ENCODE peak calls at places on chromosomes 4 and X, in six cellular contexts. I is aorta, L is adipocyte, W is cardiac muscle cell, R is esophagus squamous epithelium, H is transverse colon. Z is an unnamed sample. For H3K4me1, the result is how much of the 10 kb centered on the place peaks cover.

GRCh38 chrX:150692837-150693781 is at the start of gene MTMR1:
- DNase-seq in R (no peak), I (peak), H (peak), W (no peak), L (peak), Z (peak)

GRCh38 chr4:95318483-95318882 is 230.3 kb downstream of the UNC5C start:
- DNase-seq in I (no peak), H (no peak), R (no peak), W (no peak), L (peak), Z (no peak)

GRCh38 chrX:48540015-48540350 is 469 bp downstream of the TBC1D25 start:
- DNase-seq in R (no peak), H (peak), L (peak), W (peak), I (no peak), Z (peak)

GRCh38 chr4:6071959-6072720 is 53.9 kb upstream of the C4orf50 start:
- DNase-seq in L (no peak), H (no peak), I (peak), R (no peak), W (no peak), Z (no peak)

GRCh38 chrX:132044953-132045352 is 21.9 kb downstream of the STK26 start:
- DNase-seq in W (peak), H (no peak), R (no peak), L (no peak), I (no peak), Z (no peak)

GRCh38 chr4:7371122-7371941 is 63.4 kb downstream of the PSAPL1 start:
- DNase-seq in I (peak), W (peak), H (no peak), L (peak), R (no peak), Z (no peak)

GRCh38 chrX:72029473-72030411 is 102.0 kb downstream of the RTL5 start:
- DNase-seq in R (no peak), H (no peak), W (peak), L (peak), I (peak), Z (peak)

GRCh38 chr4:38241541-38241940 is 281.3 kb downstream of the PTTG2 start:
- DNase-seq in L (peak), W (no peak), R (no peak), H (no peak), I (no peak), Z (no peak)

GRCh38 chr4:154574311-154574710 is 11.5 kb downstream of the FGB start:
- DNase-seq in L (no peak), R (no peak), W (no peak), I (no peak), H (no peak), Z (no peak)

GRCh38 chr4:39542633-39543393 is 15.6 kb upstream of the UGDH start:
- DNase-seq in R (no peak), H (no peak), L (no peak), I (no peak), W (no peak), Z (no peak)

GRCh38 chrX:15146515-15146914 is 123.4 kb downstream of the ASB9 start:
- DNase-seq in L (peak), I (no peak), H (peak), W (peak), R (no peak), Z (peak)

GRCh38 chr4:39933689-39934590 is 43.8 kb downstream of the PDS5A start:
- DNase-seq in H (no peak), L (peak), R (no peak), W (peak), I (no peak), Z (no peak)

GRCh38 chr4:99855677-99856076 is 38.5 kb downstream of the LAMTOR3 start:
- DNase-seq in W (peak), R (no peak), I (no peak), H (no peak), L (no peak), Z (no peak)

GRCh38 chr4:182645511-182645910 is 271.7 kb downstream of the DCTD start:
- DNase-seq in R (no peak), H (no peak), I (no peak), W (no peak), L (no peak), Z (no peak)

GRCh38 chr4:119731146-119731742 is 102.6 kb upstream of the PDE5A start:
- DNase-seq in I (no peak), L (peak), W (peak), H (no peak), R (no peak), Z (no peak)

GRCh38 chr4:81905966-81906365 is 434.3 kb upstream of the RASGEF1B start:
- DNase-seq in R (no peak), L (no peak), H (no peak), I (no peak), W (no peak), Z (no peak)

GRCh38 chrX:51144828-51145442 is 187.7 kb upstream of the NUDT10 start:
- DNase-seq in I (no peak), R (no peak), L (peak), W (peak), H (no peak), Z (peak)

GRCh38 chrX:4043951-4044350 is 330.5 kb upstream of the PRKX start:
- DNase-seq in H (no peak), I (no peak), W (no peak), L (no peak), R (no peak), Z (no peak)

GRCh38 chr4:154928640-154929257 is 147.7 kb downstream of the RBM46 start:
- DNase-seq in I (no peak), W (peak), L (peak), H (no peak), R (no peak), Z (no peak)

GRCh38 chr4:94508256-94508655 is 56.5 kb downstream of the PDLIM5 start:
- DNase-seq in I (no peak), R (no peak), L (no peak), H (no peak), W (peak), Z (no peak)

GRCh38 chrX:16838202-16839066 is 31.7 kb downstream of the RBBP7 start:
- DNase-seq in I (no peak), L (peak), H (peak), R (no peak), W (peak), Z (no peak)

GRCh38 chrX:63929608-63930007 is 144.6 kb upstream of the ARHGEF9 start:
- DNase-seq in H (no peak), L (no peak), R (no peak), W (no peak), I (no peak), Z (no peak)

GRCh38 chr4:68498413-68499007 is 51.2 kb downstream of the TMPRSS11E start:
- DNase-seq in L (peak), R (no peak), W (peak), H (peak), I (no peak), Z (peak)

GRCh38 chrX:87160435-87161010 is 357.1 kb upstream of the KLHL4 start:
- DNase-seq in H (no peak), L (no peak), R (no peak), W (no peak), I (no peak), Z (no peak)

GRCh38 chr4:139763668-139764067 is 98.0 kb downstream of the MGST2 start:
- DNase-seq in H (no peak), R (no peak), W (no peak), L (no peak), I (no peak), Z (no peak)

GRCh38 chrX:37677243-37677642 is 8.3 kb upstream of the XK start:
- DNase-seq in W (no peak), H (no peak), L (no peak), I (no peak), R (no peak), Z (no peak)

GRCh38 chr4:159747983-159748382 is 645.1 kb downstream of the RAPGEF2 start:
- DNase-seq in H (no peak), R (no peak), W (no peak), I (peak), L (no peak), Z (no peak)

GRCh38 chr4:151801547-151802516 is 41.0 kb upstream of the GATB start:
- DNase-seq in H (peak), W (peak), I (no peak), L (peak), R (no peak), Z (peak)

GRCh38 chr4:112895785-112896184 is 153.7 kb upstream of the ANK2 start:
- DNase-seq in L (no peak), I (no peak), H (no peak), R (no peak), W (no peak), Z (no peak)

GRCh38 chr4:17109126-17109525 is 210.7 kb upstream of the LDB2 start:
- DNase-seq in I (no peak), H (no peak), L (peak), W (no peak), R (no peak), Z (no peak)

GRCh38 chr4:86633854-86634253 is 39.7 kb downstream of the PTPN13 start:
- DNase-seq in W (no peak), H (no peak), I (no peak), L (peak), R (no peak), Z (no peak)

GRCh38 chrX:2894885-2895292 is 34.2 kb downstream of the ARSD start:
- DNase-seq in H (peak), I (no peak), L (peak), R (no peak), W (peak), Z (peak)

GRCh38 chr4:52368895-52369294 is 290.2 kb downstream of the USP46 start:
- DNase-seq in L (no peak), R (no peak), W (no peak), I (no peak), H (no peak), Z (no peak)

GRCh38 chrX:119686087-119686639 is 6.8 kb downstream of the SEPTIN6 start:
- DNase-seq in R (no peak), I (no peak), L (peak), H (peak), W (peak), Z (no peak)

GRCh38 chrX:574830-575229 is 55.8 kb upstream of the SHOX start:
- DNase-seq in I (peak), H (no peak), W (no peak), L (no peak), R (no peak), Z (no peak)

GRCh38 chr4:150173420-150173819 is 95.2 kb downstream of the DCLK2 start:
- DNase-seq in L (no peak), W (no peak), I (no peak), H (no peak), R (no peak), Z (no peak)

GRCh38 chr4:184987493-184988031 is 30.7 kb upstream of the HELT start:
- DNase-seq in H (no peak), I (peak), L (no peak), W (no peak), R (no peak), Z (no peak)

GRCh38 chr4:104756837-104757236 is 262.1 kb upstream of the CXXC4 start:
- DNase-seq in L (no peak), W (no peak), I (no peak), H (no peak), R (no peak), Z (no peak)

GRCh38 chr4:107213410-107213809 is 177.3 kb upstream of the DKK2 start:
- DNase-seq in L (peak), R (no peak), W (no peak), I (no peak), H (no peak), Z (no peak)

GRCh38 chrX:16305187-16305586 is 137.9 kb downstream of the MAGEB17 start:
- DNase-seq in W (no peak), R (no peak), I (no peak), L (no peak), H (no peak), Z (no peak)

DNA sequence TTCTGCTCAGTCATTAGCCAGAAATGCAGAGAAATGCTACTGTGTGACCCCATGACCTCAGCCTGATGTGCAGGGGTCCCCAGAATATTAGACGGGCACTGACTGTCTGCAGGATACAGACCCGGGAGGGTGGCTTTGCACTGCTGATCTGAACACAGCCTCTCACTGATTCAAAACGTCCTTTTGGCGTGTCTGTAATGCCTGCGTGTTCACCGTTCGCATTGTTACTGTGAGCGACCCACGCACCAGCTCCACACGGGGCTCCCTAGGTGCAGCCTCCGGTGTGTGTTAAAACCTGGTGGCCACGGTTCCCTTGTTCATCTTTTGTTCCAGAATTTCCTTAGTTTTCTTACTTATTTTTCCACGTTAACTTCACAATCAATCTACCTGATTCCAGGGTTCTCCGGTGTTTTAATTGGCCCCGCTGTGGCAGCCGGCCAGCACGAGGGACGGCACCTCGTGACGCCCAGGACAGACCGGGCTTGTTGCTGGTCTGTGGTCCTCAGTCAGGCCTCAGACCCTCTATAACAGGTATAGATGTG is 32.0 kb upstream of the SPON2 start:
- DNase-seq in R (no peak), L (no peak), I (peak), W (no peak), H (peak), Z (no peak)
- H3K4me1 ChIP-seq in R (half or more), L (under half), I (under half), W (under half), H (half or more), Z (under half)

GRCh38 chrX:45806410-45807121 is 605.9 kb upstream of the DIPK2B start:
- DNase-seq in R (no peak), H (no peak), L (peak), W (peak), I (no peak), Z (no peak)

GRCh38 chrX:45811307-45811706 is 610.6 kb upstream of the DIPK2B start:
- DNase-seq in H (no peak), R (no peak), I (no peak), W (no peak), L (no peak), Z (no peak)

GRCh38 chrX:45803383-45803921 is 602.8 kb upstream of the DIPK2B start:
- DNase-seq in W (peak), I (no peak), L (peak), H (no peak), R (no peak), Z (peak)

GRCh38 chrX:45807572-45808425 is 607.1 kb upstream of the DIPK2B start:
- DNase-seq in W (peak), L (peak), I (no peak), R (no peak), H (no peak), Z (peak)
- H3K4me1 ChIP-seq in W (under half), L (under half), I (under half), R (half or more), H (under half), Z (under half)

GRCh38 chrX:43703211-43703791 is 47.2 kb downstream of the MAOA start:
- DNase-seq in W (peak), H (no peak), I (no peak), R (no peak), L (peak), Z (no peak)
- H3K4me1 ChIP-seq in W (under half), H (under half), I (under half), R (half or more), L (half or more), Z (under half)

GRCh38 chr4:76699911-76700310 is 198.0 kb downstream of the SOWAHB start:
- DNase-seq in H (no peak), R (no peak), L (no peak), I (no peak), W (peak), Z (no peak)
- H3K4me1 ChIP-seq in H (under half), R (under half), L (under half), I (under half), W (under half), Z (half or more)

Z was measured in HAP-1.